ENCODE peak calls at places on chromosomes 3 and 15, in four cellular contexts. O is T-cell, Z is substantia nigra, A is foreskin keratinocyte. B is an unnamed sample.

GRCh38 chr3:149204390-149204991 is 17.1 kb downstream of the CP start:
- DNase-seq in O (no peak), Z (no peak), A (no peak), B (no peak)

GRCh38 chr15:31300208-31300661 is 26.4 kb upstream of the KLF13 start:
- DNase-seq in O (peak; percentile 12), Z (peak; percentile 91), A (no peak), B (no peak)

GRCh38 chr3:14804835-14805780 is 13.7 kb upstream of the FGD5 start:
- DNase-seq in O (no peak), Z (no peak), A (no peak), B (no peak)

GRCh38 chr15:78850352-78850751 is 22.3 kb upstream of the MORF4L1 start:
- DNase-seq in O (no peak), Z (no peak), A (no peak), B (no peak)

GRCh38 chr3:37492977-37493471 is 318.6 kb upstream of the LRRFIP2 start:
- DNase-seq in O (no peak), Z (no peak), A (peak; percentile 11), B (peak; percentile 70)

GRCh38 chr3:156620260-156620659 is 54.1 kb upstream of the TIPARP start:
- DNase-seq in O (no peak), Z (no peak), A (peak; percentile 86), B (no peak)

GRCh38 chr3:194592798-194593752 is 40.1 kb downstream of the TMEM44 start:
- DNase-seq in O (no peak), Z (no peak), A (peak; percentile 98), B (peak; percentile 100)

GRCh38 chr3:122005033-122005565 is 16.9 kb downstream of the ILDR1 start:
- DNase-seq in O (no peak), Z (no peak), A (no peak), B (no peak)

GRCh38 chr15:48463366-48463880 is 132.2 kb downstream of the DUT start:
- DNase-seq in O (no peak), Z (no peak), A (no peak), B (no peak)

GRCh38 chr3:156677120-156677479 is 2.7 kb downstream of the TIPARP start:
- DNase-seq in O (no peak), Z (no peak), A (no peak), B (no peak)

GRCh38 chr15:92322566-92323355 is 70.9 kb upstream of the ST8SIA2 start:
- DNase-seq in O (no peak), Z (peak; percentile 42), A (no peak), B (no peak)

GRCh38 chr3:171351676-171352075 is 108.5 kb downstream of the TNIK start:
- DNase-seq in O (no peak), Z (no peak), A (peak; percentile 97), B (peak; percentile 87)

GRCh38 chr15:70088887-70089691 is 8.6 kb downstream of the TLE3 start:
- DNase-seq in O (no peak), Z (no peak), A (no peak), B (peak; percentile 52)

GRCh38 chr3:82229397-82229796 is 468.0 kb upstream of the GBE1 start:
- DNase-seq in O (no peak), Z (no peak), A (no peak), B (no peak)

GRCh38 chr3:176931991-176932390 is 265.3 kb downstream of the TBL1XR1 start:
- DNase-seq in O (no peak), Z (no peak), A (no peak), B (no peak)